ENCODE peak calls at places on chromosomes 3 and 15, in four cellular contexts. G is IMR-90, Q is mesendoderm, X is mesenchymal stem cell. P is an unnamed sample.
A peak's percentile ranks its signal among the peaks of the same experiment; 100 is the strongest.

GRCh38 chr15:51076142-51076897 is 18.4 kb downstream of the TNFAIP8L3 start:
- DNase-seq in G (no peak), Q (no peak), X (no peak), P (no peak)

GRCh38 chr3:44584646-44585501 is at the start of gene ZNF660:
- DNase-seq in G (peak; percentile 67), Q (peak; percentile 97), X (peak; percentile 89), P (peak; percentile 90)

GRCh38 chr3:147008886-147009285 is 397.5 kb downstream of the ZIC4 start:
- DNase-seq in G (no peak), Q (no peak), X (no peak), P (no peak)

GRCh38 chr3:8841472-8841871 is 72.1 kb upstream of the OXTR start:
- DNase-seq in G (no peak), Q (no peak), X (no peak), P (no peak)

GRCh38 chr3:166270428-166270827 is 433.2 kb upstream of the BCHE start:
- DNase-seq in G (peak; percentile 37), Q (no peak), X (no peak), P (no peak)

GRCh38 chr3:175266993-175267960 is 408.1 kb downstream of the NAALADL2 start:
- DNase-seq in G (peak; percentile 84), Q (no peak), X (peak; percentile 30), P (no peak)

GRCh38 chr3:39209329-39209970 is 17.1 kb upstream of the XIRP1 start:
- DNase-seq in G (no peak), Q (peak; percentile 49), X (no peak), P (no peak)

GRCh38 chr15:88663216-88663615 is 24.4 kb downstream of the ISG20 start:
- DNase-seq in G (no peak), Q (no peak), X (no peak), P (no peak)

GRCh38 chr3:57281710-57282109 is 10.8 kb downstream of the ASB14 start:
- DNase-seq in G (peak; percentile 51), Q (peak; percentile 38), X (peak; percentile 21), P (no peak)

GRCh38 chr3:137970914-137971831 is 38.8 kb upstream of the CLDN18 start:
- DNase-seq in G (peak; percentile 50), Q (peak; percentile 84), X (peak; percentile 64), P (peak; percentile 62)

GRCh38 chr15:70488002-70488605 is 275.3 kb downstream of the UACA start:
- DNase-seq in G (peak; percentile 67), Q (peak; percentile 71), X (peak; percentile 67), P (peak; percentile 73)

GRCh38 chr3:195558602-195559001 is 15.5 kb upstream of the PPP1R2 start:
- DNase-seq in G (peak; percentile 21), Q (peak; percentile 62), X (no peak), P (no peak)

GRCh38 chr3:158434412-158435038 is 136.5 kb upstream of the MLF1 start:
- DNase-seq in G (peak; percentile 60), Q (peak; percentile 77), X (peak; percentile 69), P (peak; percentile 58)

GRCh38 chr3:40313975-40314860 is 4.7 kb downstream of the EIF1B start:
- DNase-seq in G (no peak), Q (no peak), X (no peak), P (no peak)

GRCh38 chr3:133578548-133579191 is 5.2 kb downstream of the CDV3 start:
- DNase-seq in G (peak; percentile 55), Q (peak; percentile 78), X (peak; percentile 65), P (no peak)

GRCh38 chr3:142808103-142808917 is 80.6 kb downstream of the PCOLCE2 start:
- DNase-seq in G (peak; percentile 72), Q (peak; percentile 34), X (peak; percentile 72), P (no peak)

GRCh38 chr15:98043160-98044059 is 82.9 kb downstream of the ARRDC4 start:
- DNase-seq in G (no peak), Q (no peak), X (no peak), P (no peak)

GRCh38 chr15:65189102-65189740 is 4.1 kb upstream of the CLPX start:
- DNase-seq in G (peak; percentile 67), Q (peak; percentile 78), X (peak; percentile 74), P (peak; percentile 57)

GRCh38 chr3:120364821-120365220 is 15.7 kb upstream of the LRRC58 start:
- DNase-seq in G (peak; percentile 39), Q (no peak), X (peak; percentile 25), P (no peak)

GRCh38 chr15:35999211-35999610 is 453.2 kb upstream of the DPH6 start:
- DNase-seq in G (no peak), Q (no peak), X (peak; percentile 10), P (no peak)

DNA sequence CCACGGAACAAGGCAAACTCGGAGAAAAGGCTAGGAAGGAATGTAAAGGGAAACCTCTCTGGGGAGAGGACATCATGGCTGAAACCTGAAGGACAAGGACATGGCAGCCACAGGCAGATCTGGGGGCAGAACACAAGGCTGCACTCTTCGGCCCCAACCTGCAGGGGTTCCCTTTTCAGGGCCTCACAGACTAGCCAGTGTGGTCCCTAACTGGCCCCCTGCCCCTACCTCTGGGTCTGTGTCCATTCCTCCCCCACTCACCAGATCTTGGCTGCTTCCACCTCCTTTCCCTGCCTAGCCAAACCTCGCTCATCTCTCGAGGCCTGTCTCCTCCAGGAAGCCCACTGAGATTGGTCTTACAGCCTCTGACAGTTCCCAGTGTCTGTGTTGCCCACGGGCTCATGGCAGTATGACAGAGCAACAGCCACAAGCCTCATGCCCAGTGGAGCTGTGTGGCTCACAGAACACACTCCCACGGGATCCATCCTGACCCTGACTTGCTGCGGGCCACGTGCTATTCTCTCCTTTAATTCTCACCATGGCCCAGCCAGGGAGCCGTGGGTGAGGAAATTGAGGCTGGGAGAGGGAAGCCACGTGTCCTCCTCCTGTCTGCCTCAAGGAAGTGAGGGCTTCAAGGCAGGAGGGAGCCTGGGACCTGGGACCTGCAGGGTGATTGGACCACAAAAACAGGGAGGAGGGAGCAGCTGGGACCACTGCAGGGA is 26.5 kb downstream of the WNT7A start:
- DNase-seq in G (no peak), Q (no peak), X (no peak), P (no peak)
- H3K27ac ChIP-seq in G (no peak overlapping the region), Q (no peak overlapping the region), X (no peak overlapping the region), P (no peak overlapping the region)

GRCh38 chr3:36924748-36925521 is 19.9 kb downstream of the TRANK1 start:
- DNase-seq in G (no peak), Q (no peak), X (no peak), P (no peak)

GRCh38 chr3:36926292-36926897 is 18.5 kb downstream of the TRANK1 start:
- DNase-seq in G (no peak), Q (no peak), X (no peak), P (no peak)

GRCh38 chr3:36923523-36923943 is 21.3 kb downstream of the TRANK1 start:
- DNase-seq in G (no peak), Q (peak; percentile 59), X (no peak), P (no peak)

GRCh38 chr3:36920884-36921567 is 23.8 kb downstream of the TRANK1 start:
- DNase-seq in G (no peak), Q (no peak), X (no peak), P (no peak)

GRCh38 chr3:36923981-36924747 is 20.7 kb downstream of the TRANK1 start:
- DNase-seq in G (no peak), Q (no peak), X (no peak), P (no peak)
- H3K4me3 ChIP-seq in G (no peak overlapping the region), Q (no peak overlapping the region), X (no peak overlapping the region), P (no peak overlapping the region)

DNA sequence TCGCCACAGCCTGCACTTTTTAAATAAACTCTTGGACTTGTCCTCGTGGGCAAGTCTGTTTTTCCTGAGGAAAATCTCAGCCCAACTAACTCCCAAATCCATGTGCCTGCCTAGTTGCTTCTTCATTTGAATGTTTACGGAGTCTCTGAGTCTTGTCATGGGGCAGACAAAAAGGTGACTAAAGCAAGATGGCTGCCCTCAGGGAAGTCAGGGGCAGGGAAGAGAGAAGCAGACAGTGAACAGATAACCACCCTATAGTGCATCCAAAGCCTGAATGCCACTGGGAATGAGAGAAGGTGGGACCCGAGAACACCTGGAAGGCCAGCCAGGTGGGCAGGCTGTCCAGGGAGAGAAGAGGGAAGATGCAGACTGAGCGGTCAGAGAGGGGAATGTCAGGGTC is 21.4 kb downstream of the CCDC12 start:
- DNase-seq in G (no peak), Q (no peak), X (no peak), P (no peak)
- H3K79me1 ChIP-seq in G (peaks cover 87% of the 10 kb centered on the region), Q (peaks cover 55% of the 10 kb centered on the region), X (peaks cover 4% of the 10 kb centered on the region), P (peaks cover 3% of the 10 kb centered on the region)

GRCh38 chr3:21540265-21540664 is 210.7 kb downstream of the ZNF385D start:
- DNase-seq in G (no peak), Q (no peak), X (no peak), P (no peak)
- H3K27ac ChIP-seq in G (no peak overlapping the region), Q (no peak overlapping the region), X (no peak overlapping the region), P (no peak overlapping the region)

GRCh38 chr3:21654662-21655061 is 96.3 kb downstream of the ZNF385D start:
- DNase-seq in G (peak; percentile 78), Q (no peak), X (no peak), P (no peak)

GRCh38 chr3:21649519-21649918 is 101.5 kb downstream of the ZNF385D start:
- DNase-seq in G (no peak), Q (no peak), X (no peak), P (no peak)

DNA sequence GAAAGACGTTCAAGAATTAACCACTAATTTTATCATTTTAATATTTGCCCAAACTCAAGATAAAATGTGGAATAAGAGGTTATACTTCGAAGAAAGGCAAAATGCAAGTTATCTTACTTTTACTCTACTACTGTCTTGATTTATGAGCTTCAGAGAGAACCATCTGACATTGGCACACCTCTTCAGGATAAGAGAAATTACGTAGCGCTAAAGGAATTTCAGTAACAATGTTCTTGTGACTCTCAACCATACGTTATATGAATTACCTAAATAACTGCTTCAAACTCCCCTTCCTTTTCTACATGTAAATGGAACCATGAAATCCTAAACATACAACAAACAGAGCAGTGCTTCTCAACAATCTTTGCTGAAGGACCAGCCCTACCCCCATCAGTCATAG is 96.8 kb downstream of the ZNF385D start:
- DNase-seq in G (no peak), Q (no peak), X (no peak), P (no peak)
- H3K4me3 ChIP-seq in G (no peak overlapping the region), Q (no peak overlapping the region), X (no peak overlapping the region), P (no peak overlapping the region)

GRCh38 chr15:67145307-67145610 is 79.9 kb downstream of the SMAD3 start:
- DNase-seq in G (no peak), Q (no peak), X (no peak), P (no peak)
- H3K79me1 ChIP-seq in G (peaks cover 88% of the 10 kb centered on the region), Q (peaks cover 5% of the 10 kb centered on the region), X (peaks cover 25% of the 10 kb centered on the region), P (peaks cover 8% of the 10 kb centered on the region)

GRCh38 chr3:124838963-124839362 is 48.2 kb downstream of the ITGB5 start:
- DNase-seq in G (no peak), Q (no peak), X (no peak), P (no peak)
- H3K27ac ChIP-seq in G (no peak overlapping the region), Q (no peak overlapping the region), X (no peak overlapping the region), P (no peak overlapping the region)

GRCh38 chr3:150605998-150606641 is 3.0 kb downstream of the SELENOT start:
- DNase-seq in G (no peak), Q (no peak), X (no peak), P (no peak)

GRCh38 chr3:150603888-150604319 is 783 bp downstream of the SELENOT start:
- DNase-seq in G (no peak), Q (peak; percentile 61), X (no peak), P (peak; percentile 17)

GRCh38 chr3:150610785-150611184 is 7.7 kb downstream of the SELENOT start:
- DNase-seq in G (no peak), Q (no peak), X (peak; percentile 55), P (no peak)

GRCh38 chr3:150609988-150610387 is 6.9 kb downstream of the SELENOT start:
- DNase-seq in G (no peak), Q (no peak), X (no peak), P (no peak)

GRCh38 chr3:150607267-150608065 is 4.3 kb downstream of the SELENOT start:
- DNase-seq in G (no peak), Q (peak; percentile 90), X (peak; percentile 26), P (peak; percentile 27)
- H3K4me3 ChIP-seq in G (no peak overlapping the region), Q (no peak overlapping the region), X (no peak overlapping the region), P (no peak overlapping the region)